ENCODE peak calls at places on chromosome 4, in eight cellular contexts. A is A673; K is uterus; N is stomach; D is effector memory CD4-positive, alpha-beta T cell; P is spleen; V is CD4-positive, CD25-positive, alpha-beta regulatory T cell; J is upper lobe of right lung. Z is an unnamed sample.
A peak's percentile ranks its signal among the peaks of the same experiment; 100 is the strongest.

GRCh38 chr4:53786632-53787031 is 195.3 kb upstream of the LNX1 start:
- DNase-seq in N (no peak), A (no peak), D (no peak), J (no peak), V (no peak), K (peak; percentile 27), P (no peak), Z (no peak)

GRCh38 chr4:140935259-140935658 is 179.1 kb upstream of the TBC1D9 start:
- DNase-seq in J (no peak), N (no peak), A (no peak), V (no peak), D (no peak), P (no peak), K (peak; percentile 45), Z (no peak)

GRCh38 chr4:113474017-113474416 is 287.5 kb downstream of the CAMK2D start:
- DNase-seq in J (no peak), K (no peak), N (no peak), V (no peak), P (no peak), A (no peak), D (no peak), Z (no peak)

GRCh38 chr4:8084031-8084660 is 74.5 kb downstream of the ABLIM2 start:
- DNase-seq in J (no peak), D (no peak), P (no peak), A (no peak), V (no peak), K (no peak), N (no peak), Z (no peak)

GRCh38 chr4:123562994-123563745 is 166.6 kb downstream of the SPRY1 start:
- DNase-seq in D (no peak), P (no peak), A (no peak), V (no peak), N (no peak), J (no peak), K (no peak), Z (no peak)

GRCh38 chr4:14984452-14984851 is 17.8 kb upstream of the CPEB2 start:
- DNase-seq in J (no peak), V (no peak), D (no peak), P (no peak), N (no peak), K (no peak), A (no peak), Z (no peak)

GRCh38 chr4:177118596-177118995 is 191.1 kb upstream of the NEIL3 start:
- DNase-seq in D (no peak), A (no peak), J (no peak), V (no peak), P (no peak), K (peak; percentile 46), N (no peak), Z (no peak)

GRCh38 chr4:23373269-23373668 is 516.6 kb downstream of the PPARGC1A start:
- DNase-seq in D (no peak), V (no peak), K (no peak), J (peak; percentile 69), P (no peak), A (no peak), N (peak; percentile 79), Z (no peak)

GRCh38 chr4:90419124-90419711 is 292.0 kb downstream of the CCSER1 start:
- DNase-seq in J (no peak), N (no peak), V (no peak), K (no peak), A (peak; percentile 42), D (no peak), P (no peak), Z (no peak)

GRCh38 chr4:185541251-185541671 is 6.0 kb upstream of the PDLIM3 start:
- DNase-seq in J (no peak), P (no peak), V (no peak), D (no peak), A (no peak), K (peak; percentile 73), N (no peak), Z (no peak)

GRCh38 chr4:155672342-155672741 is 5.7 kb downstream of the GUCY1A1 start:
- DNase-seq in P (no peak), K (no peak), J (no peak), A (no peak), N (no peak), D (no peak), V (no peak), Z (no peak)

GRCh38 chr4:67327245-67327860 is 217.9 kb downstream of the CENPC start:
- DNase-seq in V (peak; percentile 35), K (peak; percentile 20), P (no peak), D (no peak), N (peak; percentile 57), J (no peak), A (peak; percentile 67), Z (peak; percentile 29)

GRCh38 chr4:74320559-74321118 is 12.4 kb downstream of the EPGN start:
- DNase-seq in P (peak; percentile 43), J (peak; percentile 70), D (no peak), N (peak; percentile 43), V (peak; percentile 1), K (no peak), A (peak; percentile 63), Z (peak; percentile 28)

GRCh38 chr4:154928640-154929257 is 147.7 kb downstream of the RBM46 start:
- DNase-seq in V (no peak), K (no peak), A (peak; percentile 27), P (no peak), N (no peak), J (no peak), D (no peak), Z (no peak)

GRCh38 chr4:133186210-133186609 is 37.1 kb downstream of the PCDH10 start:
- DNase-seq in K (no peak), V (no peak), N (no peak), P (no peak), D (no peak), A (no peak), J (no peak), Z (no peak)

GRCh38 chr4:157014621-157015591 is 43.3 kb upstream of the PDGFC start:
- DNase-seq in D (no peak), J (no peak), N (no peak), K (no peak), A (no peak), V (no peak), P (no peak), Z (no peak)

GRCh38 chr4:52841707-52842456 is 20.2 kb upstream of the RASL11B start:
- DNase-seq in V (no peak), K (no peak), N (peak; percentile 27), A (no peak), P (no peak), J (no peak), D (no peak), Z (no peak)

DNA sequence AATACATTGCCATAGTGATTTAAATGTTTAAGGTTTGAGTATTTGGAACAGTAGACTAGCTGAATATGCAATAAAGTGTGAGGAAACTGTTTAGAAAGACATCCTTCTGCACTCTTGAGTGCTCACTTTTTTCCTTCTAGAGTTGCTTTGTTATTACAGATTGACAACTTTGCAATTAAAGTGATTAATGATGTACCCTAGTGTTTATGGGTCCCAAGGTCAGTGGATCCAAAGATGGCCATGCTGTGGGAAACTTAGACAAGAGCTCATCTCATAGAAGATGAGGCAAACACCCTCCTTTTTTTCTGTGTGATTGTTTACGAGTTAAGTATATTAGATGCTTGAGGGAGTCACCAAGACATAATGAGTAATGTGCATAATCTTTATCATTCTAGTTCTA is 118.8 kb downstream of the PDLIM5 start:
- DNase-seq in J (no peak), N (no peak), K (no peak), V (no peak), P (no peak), A (no peak), D (no peak), Z (no peak)
- H3K4me1 ChIP-seq in J (peaks cover 12% of the 10 kb centered on the region), N (peaks cover 41% of the 10 kb centered on the region), K (no peaks in the 10 kb centered on the region), V (peaks cover 4% of the 10 kb centered on the region), P (peaks cover 11% of the 10 kb centered on the region), A (peaks cover 26% of the 10 kb centered on the region), D (no peaks in the 10 kb centered on the region), Z (no peaks in the 10 kb centered on the region)

GRCh38 chr4:148023782-148024181 is 291.9 kb downstream of the ARHGAP10 start:
- DNase-seq in A (no peak), D (no peak), V (no peak), P (no peak), J (no peak), N (no peak), K (no peak), Z (no peak)
- H3K4me3 ChIP-seq in A (no peak overlapping the region), D (no peak overlapping the region), V (no peak overlapping the region), P (no peak overlapping the region), J (no peak overlapping the region), N (no peak overlapping the region), K (no peak overlapping the region), Z (no peak overlapping the region)

GRCh38 chr4:37662861-37663390 is 23.2 kb downstream of the RELL1 start:
- DNase-seq in P (no peak), K (no peak), N (no peak), V (no peak), A (no peak), J (no peak), D (no peak), Z (no peak)

GRCh38 chr4:37666625-37667071 is 19.5 kb downstream of the RELL1 start:
- DNase-seq in K (peak; percentile 65), J (no peak), N (peak; percentile 77), P (no peak), V (no peak), D (no peak), A (no peak), Z (no peak)

GRCh38 chr4:37665347-37666009 is 20.7 kb downstream of the RELL1 start:
- DNase-seq in D (no peak), V (no peak), A (no peak), P (no peak), J (no peak), N (no peak), K (peak; percentile 42), Z (no peak)

GRCh38 chr4:37663552-37663951 is 22.6 kb downstream of the RELL1 start:
- DNase-seq in P (no peak), J (no peak), K (no peak), V (no peak), D (no peak), A (no peak), N (no peak), Z (no peak)

GRCh38 chr4:37664696-37665095 is 21.5 kb downstream of the RELL1 start:
- DNase-seq in P (no peak), J (no peak), N (no peak), V (no peak), D (no peak), K (no peak), A (no peak), Z (no peak)
- H3K4me1 ChIP-seq in P (peaks cover 58% of the 10 kb centered on the region), J (peaks cover 66% of the 10 kb centered on the region), N (peaks cover 79% of the 10 kb centered on the region), V (peaks cover 11% of the 10 kb centered on the region), D (peaks cover 3% of the 10 kb centered on the region), K (peaks cover 10% of the 10 kb centered on the region), A (peaks cover 10% of the 10 kb centered on the region), Z (peaks cover 22% of the 10 kb centered on the region)

DNA sequence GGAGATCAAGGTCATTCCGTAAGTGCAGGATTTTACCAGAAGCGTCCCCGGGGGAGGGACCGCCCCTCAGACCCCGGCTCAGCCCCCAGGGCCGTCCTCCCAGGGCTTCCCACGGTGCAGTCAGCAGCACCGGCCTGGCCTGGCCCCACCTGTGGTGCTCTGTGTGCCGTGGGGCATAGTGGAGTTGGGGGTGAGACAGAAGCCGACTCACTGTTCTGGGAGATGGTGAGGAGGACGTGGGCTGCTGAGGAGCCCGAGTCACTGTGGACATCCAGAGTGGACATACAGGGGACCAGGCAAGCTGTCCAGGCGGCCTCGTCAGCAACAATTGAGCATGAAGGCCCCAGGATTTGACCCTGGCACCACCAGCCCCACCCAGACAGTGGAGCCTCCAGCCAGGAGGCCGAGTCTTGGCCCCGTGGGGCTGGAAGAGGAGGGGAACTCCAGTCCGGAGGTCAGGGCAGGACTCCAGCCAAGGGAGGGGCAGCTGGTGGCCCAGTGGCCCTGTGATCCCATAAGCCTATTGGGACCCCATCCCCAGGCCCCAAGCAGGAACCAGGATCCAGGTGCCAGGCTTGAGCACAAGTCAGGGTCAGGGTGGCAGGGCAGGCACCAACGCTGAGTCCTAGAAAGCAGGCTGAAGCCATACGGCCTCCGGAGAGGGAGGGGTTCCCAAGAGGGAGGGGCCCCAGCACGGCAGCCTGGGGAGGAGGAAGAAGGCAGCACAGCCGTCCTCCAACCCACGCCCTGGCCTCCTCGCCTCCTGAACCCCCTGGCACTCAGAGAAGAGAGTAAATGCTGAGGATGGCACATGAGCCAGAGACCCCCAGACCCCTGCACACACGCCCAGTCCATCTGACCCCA is 19.0 kb downstream of the ATP5ME start:
- DNase-seq in D (no peak), V (no peak), P (peak; percentile 65), J (no peak), K (no peak), A (no peak), N (no peak), Z (no peak)
- H3K4me3 ChIP-seq in D (no peak overlapping the region), V (no peak overlapping the region), P (no peak overlapping the region), J (no peak overlapping the region), K (no peak overlapping the region), A (no peak overlapping the region), N (no peak overlapping the region), Z (no peak overlapping the region)

Z was measured in naive thymus-derived CD4-positive, alpha-beta T cell.